ENCODE peak calls at places on chromosomes 6 and 20, in nine cellular contexts. N is heart left ventricle; D is Panc1; W is ovary; U is stomach; J is CD8-positive, alpha-beta memory T cell; B is IMR-90; M is left lung; X is adrenal gland. A is an unnamed sample.

GRCh38 chr20:1505361-1505760 is 14.1 kb upstream of the SIRPB2 start:
- DNase-seq in J (no peak), N (no peak), D (no peak), W (no peak), B (no peak), M (no peak), X (no peak), U (no peak), A (peak; percentile 68)

GRCh38 chr6:22108199-22108598 is 188.6 kb downstream of the PRL start:
- DNase-seq in D (no peak), W (no peak), N (no peak), B (no peak), X (peak; percentile 66), J (no peak), U (no peak), M (no peak), A (no peak)

GRCh38 chr20:63152322-63153253 is 63.3 kb downstream of the YTHDF1 start:
- DNase-seq in D (no peak), U (no peak), J (peak; percentile 36), B (no peak), X (no peak), M (no peak), N (no peak), W (no peak), A (no peak)

GRCh38 chr6:73079978-73080377 is 145.3 kb downstream of the KHDC1L start:
- DNase-seq in X (no peak), U (no peak), B (peak; percentile 43), J (no peak), N (no peak), W (no peak), D (peak; percentile 70), M (no peak), A (no peak)

GRCh38 chr6:44499609-44500008 is 112.1 kb downstream of the CDC5L start:
- DNase-seq in M (no peak), D (no peak), N (no peak), U (no peak), B (no peak), W (no peak), J (no peak), X (no peak), A (no peak)

GRCh38 chr20:17589161-17589834 is 19.4 kb downstream of the DSTN start:
- DNase-seq in D (no peak), W (no peak), N (no peak), U (no peak), B (no peak), X (no peak), J (no peak), M (no peak), A (no peak)

GRCh38 chr6:108942556-108943492 is 94.6 kb downstream of the ARMC2 start:
- DNase-seq in J (peak; percentile 77), W (no peak), M (no peak), B (no peak), X (no peak), N (no peak), D (no peak), U (no peak), A (no peak)

GRCh38 chr6:24352434-24352833 is 5.4 kb downstream of the DCDC2 start:
- DNase-seq in U (no peak), B (no peak), N (no peak), D (no peak), J (no peak), X (no peak), W (no peak), M (no peak), A (no peak)

GRCh38 chr20:9088556-9088955 is 19.7 kb downstream of the PLCB4 start:
- DNase-seq in X (no peak), U (no peak), N (no peak), D (no peak), J (no peak), W (no peak), M (no peak), B (no peak), A (peak; percentile 76)

GRCh38 chr6:141153563-141153962 is 979.2 kb upstream of the GJE1 start:
- DNase-seq in J (no peak), U (no peak), B (no peak), W (no peak), M (no peak), N (no peak), D (no peak), X (no peak), A (no peak)

GRCh38 chr6:47414517-47415167 is 62.9 kb upstream of the CD2AP start:
- DNase-seq in B (peak; percentile 48), X (peak; percentile 22), M (no peak), W (no peak), U (no peak), J (no peak), D (peak; percentile 18), N (no peak), A (peak; percentile 55)

GRCh38 chr6:56655996-56656395 is 13.3 kb upstream of the DST start:
- DNase-seq in M (no peak), U (no peak), J (no peak), X (no peak), B (no peak), W (no peak), N (no peak), D (no peak), A (no peak)

GRCh38 chr6:144497650-144498049 is 212.5 kb downstream of the UTRN start:
- DNase-seq in J (no peak), N (no peak), M (no peak), W (no peak), D (no peak), B (peak; percentile 14), X (no peak), U (no peak), A (no peak)

GRCh38 chr6:131960371-131961133 is 9.4 kb upstream of the CCN2 start:
- DNase-seq in B (peak; percentile 47), X (no peak), W (no peak), M (no peak), J (no peak), D (no peak), U (no peak), N (no peak), A (no peak)

GRCh38 chr6:21752054-21752811 is 158.7 kb downstream of the SOX4 start:
- DNase-seq in N (no peak), D (no peak), B (no peak), U (no peak), M (no peak), W (no peak), X (no peak), J (no peak), A (peak; percentile 14)

GRCh38 chr6:18507018-18507415 is 119.9 kb downstream of the RNF144B start:
- DNase-seq in J (no peak), D (no peak), B (no peak), W (no peak), N (no peak), M (no peak), X (no peak), U (no peak), A (no peak)

GRCh38 chr20:54355631-54356280 is 119.6 kb upstream of the DOK5 start:
- DNase-seq in N (no peak), W (no peak), M (no peak), B (peak; percentile 50), J (no peak), U (no peak), X (no peak), D (no peak), A (no peak)

GRCh38 chr20:2967841-2968240 is 75.6 kb upstream of the GNRH2 start:
- DNase-seq in W (no peak), N (no peak), U (no peak), J (no peak), B (no peak), X (no peak), D (no peak), M (no peak), A (no peak)

GRCh38 chr20:43744121-43744520 is 17.3 kb upstream of the GTSF1L start:
- DNase-seq in J (no peak), W (no peak), N (no peak), X (no peak), D (no peak), M (no peak), B (peak; percentile 72), U (no peak), A (peak; percentile 59)

GRCh38 chr20:667351-668034 is 8.1 kb downstream of the SCRT2 start:
- DNase-seq in N (no peak), B (peak; percentile 34), W (no peak), U (peak; percentile 68), J (peak; percentile 70), X (peak; percentile 69), D (no peak), M (peak; percentile 59), A (no peak)

GRCh38 chr6:36050305-36050704 is 22.7 kb downstream of the MAPK14 start:
- DNase-seq in B (no peak), U (no peak), M (no peak), D (no peak), W (no peak), X (no peak), N (no peak), J (no peak), A (no peak)
- H3K4me1 ChIP-seq in B (peaks cover 9% of the 10 kb centered on the region), U (peaks cover 100% of the 10 kb centered on the region), M (peaks cover 48% of the 10 kb centered on the region), D (no peaks in the 10 kb centered on the region), W (peaks cover 7% of the 10 kb centered on the region), X (peaks cover 35% of the 10 kb centered on the region), N (peaks cover 55% of the 10 kb centered on the region), J (peaks cover 30% of the 10 kb centered on the region), A (peaks cover 7% of the 10 kb centered on the region)

DNA sequence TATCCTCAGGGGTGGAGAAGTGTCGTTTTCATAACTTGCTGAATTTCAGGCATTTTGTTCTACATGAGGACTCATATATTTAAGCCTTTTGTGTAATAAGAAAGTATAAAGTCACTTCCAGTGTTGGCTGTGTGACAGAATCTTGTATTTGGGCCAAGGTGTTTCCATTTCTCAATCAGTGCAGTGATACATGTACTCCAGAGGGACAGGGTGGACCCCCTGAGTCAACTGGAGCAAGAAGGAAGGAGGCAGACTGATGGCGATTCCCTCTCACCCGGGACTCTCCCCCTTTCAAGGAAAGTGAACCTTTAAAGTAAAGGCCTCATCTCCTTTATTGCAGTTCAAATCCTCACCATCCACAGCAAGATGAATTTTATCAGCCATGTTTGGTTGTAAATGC is 20.3 kb upstream of the MAPK13 start:
- DNase-seq in X (no peak), B (no peak), N (no peak), J (no peak), M (no peak), U (no peak), W (no peak), D (no peak), A (no peak)
- H3K36me3 ChIP-seq in X (peaks cover 49% of the 10 kb centered on the region), B (peaks cover 26% of the 10 kb centered on the region), N (peaks cover 17% of the 10 kb centered on the region), J (peaks cover 9% of the 10 kb centered on the region), M (peaks cover 77% of the 10 kb centered on the region), U (peaks cover 76% of the 10 kb centered on the region), W (no peaks in the 10 kb centered on the region), D (no peaks in the 10 kb centered on the region), A (peaks cover 22% of the 10 kb centered on the region)

DNA sequence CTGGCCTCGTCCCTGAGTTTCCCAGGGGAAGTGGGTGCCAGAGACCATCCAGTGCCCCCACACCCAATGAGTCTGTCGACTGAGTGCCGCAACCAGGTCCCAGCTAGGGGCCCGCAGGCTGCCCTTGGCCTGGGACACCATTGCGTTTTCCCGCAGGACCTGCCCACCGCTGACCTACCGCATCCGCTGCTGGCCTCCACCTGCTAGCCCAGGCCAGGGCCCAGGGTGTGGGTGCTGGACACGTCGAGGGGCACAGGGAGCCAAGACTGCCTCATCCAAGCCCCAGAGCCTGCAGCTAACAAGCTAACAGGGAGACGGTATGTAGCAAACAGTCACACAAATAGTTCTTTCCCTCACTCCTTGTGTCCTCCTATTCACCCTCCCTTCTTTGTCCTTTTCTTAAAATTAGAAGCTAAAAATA is 97.7 kb downstream of the TMEM242 start:
- DNase-seq in J (no peak), D (no peak), U (no peak), X (no peak), W (no peak), B (no peak), N (no peak), M (no peak), A (no peak)
- H3K27ac ChIP-seq in J (no peak overlapping the region), D (no peak overlapping the region), U (peak overlapping the region; percentile 80), X (peak overlapping the region; percentile 73), W (no peak overlapping the region), B (no peak overlapping the region), N (peak overlapping the region; percentile 70), M (no peak overlapping the region), A (no peak overlapping the region)

GRCh38 chr6:107731422-107732319 is 92.4 kb downstream of the SCML4 start:
- DNase-seq in B (no peak), M (no peak), N (no peak), W (no peak), D (no peak), X (no peak), U (no peak), J (no peak), A (no peak)
- H3K4me1 ChIP-seq in B (no peaks in the 10 kb centered on the region), M (no peaks in the 10 kb centered on the region), N (no peaks in the 10 kb centered on the region), W (no peaks in the 10 kb centered on the region), D (peaks cover 3% of the 10 kb centered on the region), X (no peaks in the 10 kb centered on the region), U (peaks cover 30% of the 10 kb centered on the region), J (peaks cover 81% of the 10 kb centered on the region), A (no peaks in the 10 kb centered on the region)

A was measured in PC-9.